ENCODE peak calls at places on chromosomes 16 and 17, in seven cellular contexts. One of them, this sample, is unnamed.

GRCh38 chr16:3112881-3113574 is 642 bp downstream of the ZNF205 start:
- DNase-seq in stomach: no peak
- DNase-seq in GM23248: peak
- DNase-seq in mucosa of descending colon: no peak
- DNase-seq in SK-N-SH: peak
- DNase-seq in psoas muscle: no peak
- DNase-seq in astrocyte of the spinal cord: no peak
- DNase-seq in this sample: no peak

GRCh38 chr17:74512041-74512440 is 19.2 kb downstream of the CD300LB start:
- DNase-seq in stomach: no peak
- DNase-seq in GM23248: peak
- DNase-seq in mucosa of descending colon: no peak
- DNase-seq in SK-N-SH: no peak
- DNase-seq in psoas muscle: peak
- DNase-seq in astrocyte of the spinal cord: no peak
- DNase-seq in this sample: no peak

GRCh38 chr16:9135797-9136196 is 44.4 kb downstream of the HAPSTR1 start:
- DNase-seq in stomach: no peak
- DNase-seq in GM23248: no peak
- DNase-seq in mucosa of descending colon: no peak
- DNase-seq in SK-N-SH: no peak
- DNase-seq in psoas muscle: peak
- DNase-seq in astrocyte of the spinal cord: no peak
- DNase-seq in this sample: no peak

GRCh38 chr16:17474572-17474971 is 3.8 kb upstream of the XYLT1 start:
- DNase-seq in stomach: no peak
- DNase-seq in GM23248: no peak
- DNase-seq in mucosa of descending colon: no peak
- DNase-seq in SK-N-SH: no peak
- DNase-seq in psoas muscle: no peak
- DNase-seq in astrocyte of the spinal cord: no peak
- DNase-seq in this sample: no peak

GRCh38 chr17:77371888-77372443 is 231.2 kb downstream of the SEC14L1 start:
- DNase-seq in stomach: no peak
- DNase-seq in GM23248: no peak
- DNase-seq in mucosa of descending colon: no peak
- DNase-seq in SK-N-SH: no peak
- DNase-seq in psoas muscle: peak
- DNase-seq in astrocyte of the spinal cord: no peak
- DNase-seq in this sample: no peak

GRCh38 chr16:84585886-84586285 is 32.0 kb downstream of the COTL1 start:
- DNase-seq in stomach: no peak
- DNase-seq in GM23248: no peak
- DNase-seq in mucosa of descending colon: no peak
- DNase-seq in SK-N-SH: peak
- DNase-seq in psoas muscle: peak
- DNase-seq in astrocyte of the spinal cord: no peak
- DNase-seq in this sample: no peak

GRCh38 chr16:49608801-49609200 is 235.2 kb downstream of the C16orf78 start:
- DNase-seq in stomach: no peak
- DNase-seq in GM23248: peak
- DNase-seq in mucosa of descending colon: peak
- DNase-seq in SK-N-SH: peak
- DNase-seq in psoas muscle: peak
- DNase-seq in astrocyte of the spinal cord: peak
- DNase-seq in this sample: no peak

GRCh38 chr17:4998666-4999428 is 1.1 kb downstream of the KIF1C start:
- DNase-seq in stomach: peak
- DNase-seq in GM23248: peak
- DNase-seq in mucosa of descending colon: peak
- DNase-seq in SK-N-SH: no peak
- DNase-seq in psoas muscle: no peak
- DNase-seq in astrocyte of the spinal cord: no peak
- DNase-seq in this sample: no peak

GRCh38 chr16:1141201-1141600 is 11.7 kb upstream of the CACNA1H start:
- DNase-seq in stomach: no peak
- DNase-seq in GM23248: no peak
- DNase-seq in mucosa of descending colon: no peak
- DNase-seq in SK-N-SH: no peak
- DNase-seq in psoas muscle: no peak
- DNase-seq in astrocyte of the spinal cord: no peak
- DNase-seq in this sample: no peak

GRCh38 chr16:50036426-50036825 is 11.4 kb downstream of the CNEP1R1 start:
- DNase-seq in stomach: no peak
- DNase-seq in GM23248: no peak
- DNase-seq in mucosa of descending colon: peak
- DNase-seq in SK-N-SH: no peak
- DNase-seq in psoas muscle: no peak
- DNase-seq in astrocyte of the spinal cord: no peak
- DNase-seq in this sample: no peak

GRCh38 chr17:74298690-74299617 is 24.9 kb downstream of the DNAI2 start:
- DNase-seq in stomach: no peak
- DNase-seq in GM23248: no peak
- DNase-seq in mucosa of descending colon: no peak
- DNase-seq in SK-N-SH: no peak
- DNase-seq in psoas muscle: no peak
- DNase-seq in astrocyte of the spinal cord: no peak
- DNase-seq in this sample: no peak

GRCh38 chr16:66254751-66255150 is 111.7 kb upstream of the CDH5 start:
- DNase-seq in stomach: no peak
- DNase-seq in GM23248: peak
- DNase-seq in mucosa of descending colon: no peak
- DNase-seq in SK-N-SH: no peak
- DNase-seq in psoas muscle: no peak
- DNase-seq in astrocyte of the spinal cord: peak
- DNase-seq in this sample: no peak

GRCh38 chr17:16352303-16352837 is 899 bp downstream of the CENPV start:
- DNase-seq in stomach: peak
- DNase-seq in GM23248: peak
- DNase-seq in mucosa of descending colon: peak
- DNase-seq in SK-N-SH: peak
- DNase-seq in psoas muscle: peak
- DNase-seq in astrocyte of the spinal cord: peak
- DNase-seq in this sample: no peak

GRCh38 chr17:16381496-16381820 is 567 bp downstream of the UBB start:
- DNase-seq in stomach: no peak
- DNase-seq in GM23248: peak
- DNase-seq in mucosa of descending colon: no peak
- DNase-seq in SK-N-SH: no peak
- DNase-seq in psoas muscle: no peak
- DNase-seq in astrocyte of the spinal cord: peak
- DNase-seq in this sample: no peak

GRCh38 chr16:74813109-74813641 is 38.6 kb upstream of the FA2H start:
- DNase-seq in stomach: peak
- DNase-seq in GM23248: peak
- DNase-seq in mucosa of descending colon: peak
- DNase-seq in SK-N-SH: peak
- DNase-seq in psoas muscle: peak
- DNase-seq in astrocyte of the spinal cord: peak
- DNase-seq in this sample: peak

GRCh38 chr16:86478779-86479178 is 31.5 kb upstream of the FOXF1 start:
- DNase-seq in stomach: no peak
- DNase-seq in GM23248: no peak
- DNase-seq in mucosa of descending colon: no peak
- DNase-seq in SK-N-SH: no peak
- DNase-seq in psoas muscle: no peak
- DNase-seq in astrocyte of the spinal cord: no peak
- DNase-seq in this sample: no peak

GRCh38 chr16:54266363-54266955 is 20.1 kb downstream of the IRX3 start:
- DNase-seq in stomach: no peak
- DNase-seq in GM23248: peak
- DNase-seq in mucosa of descending colon: no peak
- DNase-seq in SK-N-SH: no peak
- DNase-seq in psoas muscle: no peak
- DNase-seq in astrocyte of the spinal cord: no peak
- DNase-seq in this sample: no peak

GRCh38 chr17:49471089-49471683 is 23.9 kb upstream of the NGFR start:
- DNase-seq in stomach: no peak
- DNase-seq in GM23248: peak
- DNase-seq in mucosa of descending colon: no peak
- DNase-seq in SK-N-SH: peak
- DNase-seq in psoas muscle: peak
- DNase-seq in astrocyte of the spinal cord: peak
- DNase-seq in this sample: no peak

GRCh38 chr16:7691533-7691932 is 358.9 kb downstream of the RBFOX1 start:
- DNase-seq in stomach: no peak
- DNase-seq in GM23248: no peak
- DNase-seq in mucosa of descending colon: no peak
- DNase-seq in SK-N-SH: no peak
- DNase-seq in psoas muscle: no peak
- DNase-seq in astrocyte of the spinal cord: no peak
- DNase-seq in this sample: no peak
- H3K4me3 ChIP-seq in stomach: no peak
- H3K4me3 ChIP-seq in GM23248: no peak
- H3K4me3 ChIP-seq in mucosa of descending colon: no peak
- H3K4me3 ChIP-seq in SK-N-SH: no peak
- H3K4me3 ChIP-seq in psoas muscle: no peak
- H3K4me3 ChIP-seq in astrocyte of the spinal cord: no peak
- H3K4me3 ChIP-seq in this sample: no peak

GRCh38 chr17:68288804-68289203 is 2.1 kb downstream of the SLC16A6 start:
- DNase-seq in stomach: no peak
- DNase-seq in GM23248: no peak
- DNase-seq in mucosa of descending colon: no peak
- DNase-seq in SK-N-SH: no peak
- DNase-seq in psoas muscle: no peak
- DNase-seq in astrocyte of the spinal cord: no peak
- DNase-seq in this sample: no peak

GRCh38 chr17:68290268-68290954 is 516 bp downstream of the SLC16A6 start:
- DNase-seq in stomach: peak
- DNase-seq in GM23248: peak
- DNase-seq in mucosa of descending colon: peak
- DNase-seq in SK-N-SH: peak
- DNase-seq in psoas muscle: peak
- DNase-seq in astrocyte of the spinal cord: no peak
- DNase-seq in this sample: no peak

GRCh38 chr17:68290955-68291835 is at the start of the genes ARSG and SLC16A6:
- DNase-seq in stomach: peak
- DNase-seq in GM23248: peak
- DNase-seq in mucosa of descending colon: peak
- DNase-seq in SK-N-SH: peak
- DNase-seq in psoas muscle: peak
- DNase-seq in astrocyte of the spinal cord: peak
- DNase-seq in this sample: no peak

GRCh38 chr17:68289473-68289872 is 1.5 kb downstream of the SLC16A6 start:
- DNase-seq in stomach: no peak
- DNase-seq in GM23248: peak
- DNase-seq in mucosa of descending colon: no peak
- DNase-seq in SK-N-SH: no peak
- DNase-seq in psoas muscle: no peak
- DNase-seq in astrocyte of the spinal cord: no peak
- DNase-seq in this sample: no peak

GRCh38 chr17:68289936-68290267 is 1.0 kb downstream of the SLC16A6 start:
- DNase-seq in stomach: no peak
- DNase-seq in GM23248: peak
- DNase-seq in mucosa of descending colon: no peak
- DNase-seq in SK-N-SH: no peak
- DNase-seq in psoas muscle: no peak
- DNase-seq in astrocyte of the spinal cord: no peak
- DNase-seq in this sample: no peak
- H3K4me3 ChIP-seq in stomach: peak
- H3K4me3 ChIP-seq in GM23248: peak
- H3K4me3 ChIP-seq in mucosa of descending colon: no peak
- H3K4me3 ChIP-seq in SK-N-SH: no peak
- H3K4me3 ChIP-seq in psoas muscle: peak
- H3K4me3 ChIP-seq in astrocyte of the spinal cord: peak
- H3K4me3 ChIP-seq in this sample: peak

GRCh38 chr16:14502932-14503741 is 126.9 kb downstream of the PARN start:
- DNase-seq in stomach: no peak
- DNase-seq in GM23248: peak
- DNase-seq in mucosa of descending colon: no peak
- DNase-seq in SK-N-SH: no peak
- DNase-seq in psoas muscle: no peak
- DNase-seq in astrocyte of the spinal cord: peak
- DNase-seq in this sample: no peak
- H3K4me3 ChIP-seq in stomach: no peak
- H3K4me3 ChIP-seq in GM23248: no peak
- H3K4me3 ChIP-seq in mucosa of descending colon: no peak
- H3K4me3 ChIP-seq in SK-N-SH: no peak
- H3K4me3 ChIP-seq in psoas muscle: no peak
- H3K4me3 ChIP-seq in astrocyte of the spinal cord: no peak
- H3K4me3 ChIP-seq in this sample: no peak

GRCh38 chr17:29573558-29573870 is 5.0 kb downstream of the TP53I13 start:
- DNase-seq in stomach: no peak
- DNase-seq in GM23248: no peak
- DNase-seq in mucosa of descending colon: no peak
- DNase-seq in SK-N-SH: no peak
- DNase-seq in psoas muscle: no peak
- DNase-seq in astrocyte of the spinal cord: no peak
- DNase-seq in this sample: no peak

GRCh38 chr17:29571486-29571882 is 3.0 kb downstream of the TP53I13 start:
- DNase-seq in stomach: peak
- DNase-seq in GM23248: no peak
- DNase-seq in mucosa of descending colon: no peak
- DNase-seq in SK-N-SH: no peak
- DNase-seq in psoas muscle: no peak
- DNase-seq in astrocyte of the spinal cord: no peak
- DNase-seq in this sample: no peak

GRCh38 chr17:29573871-29574731 is 5.6 kb downstream of the TP53I13 start:
- DNase-seq in stomach: no peak
- DNase-seq in GM23248: no peak
- DNase-seq in mucosa of descending colon: no peak
- DNase-seq in SK-N-SH: no peak
- DNase-seq in psoas muscle: no peak
- DNase-seq in astrocyte of the spinal cord: no peak
- DNase-seq in this sample: no peak

GRCh38 chr17:29571883-29572681 is 3.6 kb downstream of the TP53I13 start:
- DNase-seq in stomach: peak
- DNase-seq in GM23248: peak
- DNase-seq in mucosa of descending colon: no peak
- DNase-seq in SK-N-SH: peak
- DNase-seq in psoas muscle: no peak
- DNase-seq in astrocyte of the spinal cord: no peak
- DNase-seq in this sample: no peak

DNA sequence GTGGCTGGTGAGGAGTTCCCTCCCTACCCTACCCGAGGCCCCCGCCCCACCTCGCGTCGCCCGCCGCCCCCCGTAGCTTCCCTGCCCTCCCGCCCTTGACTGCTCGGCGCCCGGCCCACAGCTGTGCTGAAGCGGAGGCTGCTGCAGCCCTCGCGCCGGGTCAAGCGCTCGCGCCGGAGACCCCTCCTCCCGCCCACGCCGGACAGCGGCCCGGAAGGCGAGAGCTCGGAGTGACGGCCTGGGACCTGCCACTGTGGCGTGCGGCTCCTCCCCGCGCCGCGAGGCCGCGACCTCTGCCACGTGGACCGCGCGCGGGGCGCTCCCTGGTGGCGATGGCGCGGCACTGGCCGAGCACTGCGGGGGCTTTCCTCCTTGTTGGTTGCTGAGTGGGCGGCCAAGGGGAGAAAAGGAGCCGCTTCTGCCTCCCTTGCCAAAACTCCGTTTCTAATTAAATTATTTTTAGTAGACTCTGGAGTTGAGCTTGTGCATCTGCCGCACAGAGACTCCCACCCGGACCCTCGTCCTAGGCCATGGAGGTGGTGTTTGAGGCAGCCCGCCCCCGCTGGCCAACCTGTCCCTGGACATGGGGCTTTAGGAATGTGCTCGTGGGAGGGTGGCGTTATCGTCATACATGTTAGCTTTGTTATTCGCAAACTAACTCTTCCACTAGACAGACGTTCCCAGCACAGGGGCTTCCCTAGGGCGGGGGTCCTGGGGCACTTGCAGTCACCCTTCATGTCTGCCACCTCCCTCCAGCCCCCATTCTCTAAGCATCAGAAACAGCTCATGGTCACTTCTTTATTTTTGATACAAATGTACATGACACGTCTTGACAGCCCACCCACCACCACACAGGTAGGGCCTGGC is 4.4 kb downstream of the TP53I13 start:
- DNase-seq in stomach: peak
- DNase-seq in GM23248: peak
- DNase-seq in mucosa of descending colon: no peak
- DNase-seq in SK-N-SH: peak
- DNase-seq in psoas muscle: peak
- DNase-seq in astrocyte of the spinal cord: peak
- DNase-seq in this sample: no peak
- H3K4me3 ChIP-seq in stomach: peak
- H3K4me3 ChIP-seq in GM23248: peak
- H3K4me3 ChIP-seq in mucosa of descending colon: no peak
- H3K4me3 ChIP-seq in SK-N-SH: peak
- H3K4me3 ChIP-seq in psoas muscle: peak
- H3K4me3 ChIP-seq in astrocyte of the spinal cord: no peak
- H3K4me3 ChIP-seq in this sample: no peak